ENCODE peak calls at places on chromosomes 3 and 15, in ten cellular contexts. E is HCT116; Q is coronary artery; V is CD8-positive, alpha-beta T cell; W is left ventricle myocardium inferior; A is uterus; C is HL-60; G is psoas muscle; P is endodermal cell; H is testis. M is an unnamed sample.

GRCh38 chr3:122974764-122975162 is 52.8 kb downstream of the SEMA5B start:
- DNase-seq in V (no peak), P (peak), C (no peak), Q (no peak), H (no peak), G (no peak), W (peak), E (no peak), A (peak), M (no peak)

GRCh38 chr3:17398959-17399551 is 343.4 kb downstream of the TBC1D5 start:
- DNase-seq in P (no peak), H (no peak), W (no peak), Q (no peak), E (no peak), A (no peak), G (no peak), C (no peak), V (no peak), M (no peak)

GRCh38 chr3:154889227-154889634 is 190.9 kb upstream of the MME start:
- DNase-seq in E (no peak), V (no peak), C (no peak), G (no peak), H (peak), A (no peak), P (no peak), Q (no peak), W (no peak), M (no peak)

GRCh38 chr15:99703603-99704443 is 29.4 kb downstream of the LYSMD4 start:
- DNase-seq in P (no peak), H (peak), A (peak), E (peak), C (peak), V (no peak), Q (no peak), G (no peak), W (no peak), M (no peak)

GRCh38 chr3:166425900-166426611 is 588.8 kb upstream of the BCHE start:
- DNase-seq in P (peak), H (no peak), C (no peak), Q (no peak), E (no peak), G (no peak), W (no peak), A (no peak), V (no peak), M (no peak)

GRCh38 chr3:36677331-36678007 is 86.9 kb downstream of the DCLK3 start:
- DNase-seq in H (no peak), V (no peak), A (no peak), Q (no peak), E (peak), G (no peak), P (no peak), W (no peak), C (no peak), M (no peak)

GRCh38 chr3:52917044-52917443 is 19.7 kb upstream of the STIMATE start:
- DNase-seq in W (no peak), Q (no peak), A (no peak), H (no peak), C (no peak), V (no peak), E (no peak), G (no peak), P (no peak), M (no peak)

GRCh38 chr15:63605036-63605435 is 7.8 kb downstream of the FBXL22 start:
- DNase-seq in E (no peak), G (no peak), V (no peak), H (no peak), A (no peak), P (no peak), W (no peak), C (no peak), Q (no peak), M (no peak)

GRCh38 chr3:122510878-122511481 is 3.8 kb downstream of the KPNA1 start:
- DNase-seq in C (peak), A (no peak), E (no peak), V (no peak), Q (no peak), G (no peak), P (no peak), W (no peak), H (no peak), M (no peak)

GRCh38 chr3:194579091-194579606 is 54.1 kb downstream of the TMEM44 start:
- DNase-seq in H (peak), V (no peak), Q (peak), A (no peak), C (no peak), W (peak), E (no peak), P (no peak), G (no peak), M (no peak)

GRCh38 chr3:143507735-143508580 is 340.3 kb downstream of the SLC9A9 start:
- DNase-seq in H (no peak), C (no peak), V (no peak), P (no peak), E (no peak), A (no peak), G (no peak), Q (no peak), W (no peak), M (no peak)

GRCh38 chr3:39260957-39261356 is 18.9 kb downstream of the CX3CR1 start:
- DNase-seq in E (peak), H (peak), V (peak), P (no peak), Q (peak), W (peak), G (peak), C (peak), A (peak), M (peak)

GRCh38 chr15:48168626-48169025 is 9.5 kb downstream of the MYEF2 start:
- DNase-seq in P (no peak), Q (no peak), A (no peak), C (no peak), W (no peak), G (no peak), V (no peak), E (no peak), H (no peak), M (no peak)

GRCh38 chr3:122079524-122079923 is 24.4 kb downstream of the CD86 start:
- DNase-seq in V (no peak), G (no peak), P (no peak), E (no peak), Q (no peak), W (no peak), A (no peak), C (no peak), H (no peak), M (no peak)

GRCh38 chr3:185308126-185308754 is 54.4 kb upstream of the EHHADH start:
- DNase-seq in V (peak), P (peak), A (no peak), Q (no peak), C (peak), H (peak), E (peak), W (no peak), G (no peak), M (no peak)

GRCh38 chr3:11273945-11274344 is 1.7 kb downstream of the ATG7 start:
- DNase-seq in C (peak), H (peak), V (no peak), P (no peak), Q (no peak), E (no peak), A (no peak), G (no peak), W (no peak), M (no peak)

GRCh38 chr3:177906573-177907229 is 629.5 kb upstream of the KCNMB2 start:
- DNase-seq in V (no peak), C (no peak), A (no peak), G (no peak), E (no peak), P (no peak), W (no peak), Q (no peak), H (no peak), M (no peak)

GRCh38 chr15:98727115-98728040 is 79.0 kb downstream of the IGF1R start:
- DNase-seq in A (peak), C (no peak), Q (peak), P (peak), G (peak), V (no peak), W (peak), H (peak), E (peak), M (no peak)

GRCh38 chr3:1195922-1196321 is 103.1 kb downstream of the CNTN6 start:
- DNase-seq in C (no peak), A (no peak), H (no peak), Q (no peak), G (no peak), W (no peak), V (no peak), E (no peak), P (no peak), M (no peak)

GRCh38 chr15:60062826-60063225 is 58.7 kb downstream of the FOXB1 start:
- DNase-seq in G (no peak), C (no peak), Q (no peak), E (no peak), W (no peak), P (no peak), V (no peak), H (no peak), A (no peak), M (no peak)

GRCh38 chr3:76986876-76987513 is 52.9 kb upstream of the ROBO2 start:
- DNase-seq in Q (no peak), V (no peak), A (no peak), H (no peak), C (no peak), G (no peak), W (no peak), E (no peak), P (no peak), M (no peak)

GRCh38 chr3:185852562-185853135 is 27.8 kb upstream of the IGF2BP2 start:
- DNase-seq in C (no peak), H (no peak), E (no peak), A (no peak), V (no peak), W (no peak), G (no peak), Q (no peak), P (no peak), M (no peak)

DNA sequence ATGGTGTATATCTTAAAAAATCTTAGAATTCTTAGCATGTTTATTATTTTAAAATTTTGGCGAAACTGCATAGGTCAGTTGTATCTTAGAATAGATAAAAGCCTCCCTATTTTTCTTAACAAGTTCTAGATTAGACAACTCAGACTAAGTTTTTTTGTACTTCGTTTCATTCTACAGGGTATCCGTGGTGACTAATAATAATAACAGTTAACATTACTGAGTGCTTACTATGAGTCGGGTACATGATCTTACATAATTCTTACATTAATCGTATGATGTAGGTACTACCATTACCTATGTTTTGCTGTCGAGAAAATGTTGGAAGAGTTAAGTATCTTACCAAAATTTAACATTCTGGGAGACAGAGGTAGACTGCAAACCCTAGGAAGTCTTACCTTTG is 60.7 kb downstream of the UBE2E2 start:
- DNase-seq in Q (no peak), G (no peak), A (no peak), V (no peak), H (no peak), W (no peak), C (no peak), P (no peak), E (no peak), M (no peak)
- H3K4me3 ChIP-seq in Q (no peak), G (no peak), A (no peak), V (no peak), H (no peak), W (no peak), C (no peak), P (no peak), E (no peak), M (no peak)

GRCh38 chr15:93210995-93211394 is 122.0 kb upstream of the RGMA start:
- DNase-seq in H (no peak), Q (no peak), A (no peak), P (peak), C (no peak), E (no peak), W (no peak), V (no peak), G (peak), M (no peak)
- TF ChIP-seq CTCF in H (no peak), Q (no peak), A (no peak), P (no peak), C (no peak), E (no peak), W (no peak), V (no peak), G (no peak), M (no peak)

DNA sequence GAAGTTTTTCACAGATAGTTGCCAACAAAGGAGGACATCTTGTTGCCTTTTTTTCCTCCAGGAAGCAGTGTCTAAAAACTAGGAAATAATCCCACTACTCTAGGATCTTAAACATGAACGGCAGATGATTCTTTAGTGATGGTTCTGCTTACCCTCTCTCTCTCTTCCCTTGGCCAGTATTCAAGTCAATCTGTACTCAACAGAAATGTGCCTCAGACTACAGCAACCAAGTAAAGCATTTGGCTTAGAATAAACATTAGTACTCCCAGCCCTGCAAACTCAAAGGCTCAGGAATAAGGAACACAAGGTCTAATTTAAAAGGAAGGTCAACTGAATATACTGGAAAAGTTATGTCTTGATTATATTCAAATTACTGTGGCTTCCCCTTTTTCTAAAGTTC is 8.7 kb downstream of the NPTN start:
- DNase-seq in H (no peak), Q (no peak), G (no peak), A (no peak), E (no peak), P (no peak), V (no peak), W (no peak), C (no peak), M (no peak)
- H3K27ac ChIP-seq in H (peak), Q (no peak), G (no peak), A (no peak), E (no peak), P (no peak), V (no peak), W (no peak), C (no peak), M (no peak)

DNA sequence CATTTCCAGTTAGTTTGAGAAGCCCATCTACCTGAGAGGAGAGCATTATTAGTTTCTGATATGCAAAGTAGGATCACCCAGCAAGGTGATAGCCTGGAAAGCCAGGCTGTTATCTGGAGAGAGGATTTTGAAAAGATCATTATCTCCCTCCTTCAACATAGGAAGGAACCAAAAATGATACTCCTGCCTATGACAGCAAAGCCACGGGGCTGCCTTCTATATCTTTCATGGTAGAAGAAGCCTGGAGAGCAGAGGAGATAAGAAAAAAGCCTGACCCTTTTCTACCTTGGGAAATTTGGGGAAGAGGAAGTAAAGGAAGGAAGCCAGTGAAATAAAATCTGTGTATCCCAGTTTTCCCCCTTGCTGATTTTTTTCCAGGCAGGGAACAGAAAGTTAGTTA is 205.5 kb downstream of the MFSD1 start:
- DNase-seq in A (no peak), V (no peak), E (no peak), H (no peak), P (peak), W (no peak), C (no peak), G (no peak), Q (no peak), M (no peak)
- H3K4me3 ChIP-seq in A (no peak), V (no peak), E (no peak), H (no peak), P (no peak), W (no peak), C (no peak), G (no peak), Q (no peak), M (no peak)

GRCh38 chr3:27325419-27325818 is 43.8 kb downstream of the NEK10 start:
- DNase-seq in Q (no peak), H (no peak), G (no peak), W (no peak), V (no peak), C (no peak), E (no peak), A (no peak), P (no peak), M (no peak)
- TF ChIP-seq CTCF in Q (no peak), H (no peak), G (no peak), W (no peak), V (no peak), C (peak), E (peak), A (no peak), P (peak), M (no peak)

DNA sequence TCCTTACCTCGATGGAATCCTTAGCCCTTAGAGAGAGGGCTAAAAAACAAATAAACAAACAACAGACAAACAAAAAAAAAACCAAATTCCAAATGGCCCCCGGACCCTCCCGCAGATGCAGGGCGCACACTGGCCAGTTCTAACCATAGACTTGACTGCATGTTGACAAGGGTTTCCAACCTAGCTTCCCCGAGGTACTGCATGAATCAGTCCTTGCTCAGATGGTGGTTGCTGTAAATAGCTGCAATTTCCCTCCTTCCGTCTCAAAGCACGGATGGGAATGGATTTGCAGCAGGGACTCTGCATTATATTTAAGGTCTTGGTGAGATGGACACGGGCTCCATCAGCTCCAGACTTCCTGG is 162.8 kb downstream of the CD47 start:
- DNase-seq in V (no peak), W (no peak), Q (no peak), H (no peak), P (no peak), C (no peak), G (no peak), A (no peak), E (no peak), M (peak)
- H3K27ac ChIP-seq in V (no peak), W (no peak), Q (no peak), H (no peak), P (no peak), C (no peak), G (no peak), A (peak), E (no peak), M (peak)

DNA sequence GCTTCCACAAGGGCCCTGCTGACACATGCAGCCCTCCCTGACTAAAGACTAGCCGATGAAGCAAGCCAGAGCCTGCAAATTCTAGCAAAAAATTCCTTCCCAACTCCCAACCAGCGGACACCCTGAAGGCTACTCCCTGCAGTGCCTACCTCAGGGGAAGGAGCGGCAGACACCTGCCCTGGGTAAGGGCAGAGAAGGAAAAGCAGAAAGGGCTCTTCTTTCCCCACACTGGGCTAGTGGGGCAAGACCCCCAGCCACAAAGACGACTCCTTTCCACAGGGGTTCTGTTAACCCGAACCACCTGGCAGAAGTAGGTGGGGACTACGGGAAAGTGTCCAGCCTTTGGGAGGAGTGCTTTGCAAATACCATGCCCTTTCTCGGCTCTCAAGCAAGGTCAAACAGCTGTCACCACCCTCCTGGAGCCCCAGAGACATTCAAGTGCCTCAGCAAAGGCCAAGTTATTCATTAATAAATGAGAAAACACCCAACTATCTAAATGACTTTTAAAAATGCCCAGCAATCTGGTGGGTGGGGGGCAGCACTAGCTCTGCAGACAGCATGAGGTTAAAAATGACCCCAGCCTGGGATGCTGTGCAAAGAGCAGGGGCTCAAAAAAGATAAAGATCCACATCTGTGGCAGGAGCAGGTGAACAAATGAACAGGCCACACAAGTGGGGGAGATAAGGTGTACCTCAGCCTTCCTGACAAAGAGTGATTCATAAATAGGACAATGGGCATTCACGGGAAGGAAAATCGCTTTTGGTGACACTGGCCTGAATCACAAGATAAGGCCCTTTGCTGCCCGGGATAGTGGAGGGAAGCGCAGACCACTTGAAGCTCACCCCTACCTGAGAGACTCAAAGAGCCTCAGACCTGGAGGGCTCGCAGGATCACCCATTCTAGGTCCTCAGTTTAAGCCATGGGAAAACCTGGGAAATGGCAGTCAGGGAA is 33.0 kb downstream of the CCDC12 start:
- DNase-seq in G (no peak), V (no peak), H (no peak), Q (no peak), C (no peak), A (no peak), W (no peak), E (peak), P (no peak), M (peak)
- H3K4me3 ChIP-seq in G (peak), V (no peak), H (no peak), Q (no peak), C (no peak), A (no peak), W (peak), E (no peak), P (peak), M (no peak)